ENCODE peak calls at places on chromosomes 6 and 20, in six cellular contexts. U, Q, M, Z, D and L are unnamed samples.

GRCh38 chr20:59806578-59806975 is 126.9 kb downstream of the SYCP2 start:
- DNase-seq in U (peak), Q (no peak), M (no peak), Z (no peak), D (peak), L (no peak)

GRCh38 chr6:20572940-20573339 is 38.7 kb downstream of the CDKAL1 start:
- DNase-seq in U (no peak), Q (no peak), M (no peak), Z (no peak), D (no peak), L (no peak)

GRCh38 chr6:55916188-55916587 is 40.8 kb upstream of the BMP5 start:
- DNase-seq in U (no peak), Q (no peak), M (no peak), Z (no peak), D (no peak), L (no peak)

GRCh38 chr20:49276895-49277785 is 717 bp downstream of the ZNFX1 start:
- DNase-seq in U (peak), Q (no peak), M (peak), Z (peak), D (no peak), L (peak)

GRCh38 chr6:144661101-144661806 is 376.1 kb downstream of the UTRN start:
- DNase-seq in U (no peak), Q (no peak), M (no peak), Z (no peak), D (no peak), L (no peak)

GRCh38 chr6:39137235-39137634 is 22.2 kb upstream of the SAYSD1 start:
- DNase-seq in U (peak), Q (no peak), M (peak), Z (peak), D (peak), L (peak)

GRCh38 chr6:141426400-141426980 is 706.2 kb upstream of the GJE1 start:
- DNase-seq in U (no peak), Q (no peak), M (no peak), Z (no peak), D (no peak), L (no peak)

GRCh38 chr20:25043499-25044260 is 14.3 kb downstream of the ACSS1 start:
- DNase-seq in U (no peak), Q (no peak), M (no peak), Z (no peak), D (no peak), L (no peak)

GRCh38 chr6:149335924-149336323 is 18.4 kb downstream of the TAB2 start:
- DNase-seq in U (no peak), Q (peak), M (no peak), Z (no peak), D (no peak), L (peak)

GRCh38 chr20:32319100-32319499 is 39.0 kb upstream of the ASXL1 start:
- DNase-seq in U (no peak), Q (no peak), M (no peak), Z (no peak), D (no peak), L (peak)

GRCh38 chr20:36213362-36213761 is 22.9 kb upstream of the AAR2 start:
- DNase-seq in U (no peak), Q (no peak), M (no peak), Z (no peak), D (no peak), L (no peak)

GRCh38 chr20:36207602-36208001 is 28.7 kb upstream of the AAR2 start:
- DNase-seq in U (no peak), Q (no peak), M (no peak), Z (no peak), D (no peak), L (no peak)

GRCh38 chr20:36208257-36208656 is 28.0 kb upstream of the AAR2 start:
- DNase-seq in U (no peak), Q (no peak), M (no peak), Z (no peak), D (no peak), L (no peak)

GRCh38 chr20:36209921-36210320 is 26.4 kb upstream of the AAR2 start:
- DNase-seq in U (no peak), Q (no peak), M (no peak), Z (no peak), D (no peak), L (no peak)

GRCh38 chr20:36210561-36210960 is 25.7 kb upstream of the AAR2 start:
- DNase-seq in U (no peak), Q (no peak), M (no peak), Z (no peak), D (no peak), L (no peak)
- TF ChIP-seq CTCF in U (no peak), Q (peak), M (no peak), Z (no peak), D (peak), L (no peak)

GRCh38 chr20:436476-436875 is 25.9 kb downstream of the TBC1D20 start:
- DNase-seq in U (no peak), Q (no peak), M (no peak), Z (no peak), D (no peak), L (no peak)

GRCh38 chr20:433300-433975 is 25.3 kb downstream of the RBCK1 start:
- DNase-seq in U (no peak), Q (no peak), M (peak), Z (no peak), D (no peak), L (peak)

GRCh38 chr20:434221-434620 is 26.1 kb downstream of the RBCK1 start:
- DNase-seq in U (no peak), Q (no peak), M (no peak), Z (no peak), D (peak), L (no peak)

GRCh38 chr20:434661-435419 is 26.7 kb downstream of the RBCK1 start:
- DNase-seq in U (no peak), Q (no peak), M (no peak), Z (no peak), D (peak), L (no peak)

GRCh38 chr20:435558-435957 is 26.8 kb downstream of the TBC1D20 start:
- DNase-seq in U (no peak), Q (no peak), M (no peak), Z (no peak), D (no peak), L (no peak)
- TF ChIP-seq CTCF in U (no peak), Q (no peak), M (no peak), Z (no peak), D (no peak), L (no peak)

DNA sequence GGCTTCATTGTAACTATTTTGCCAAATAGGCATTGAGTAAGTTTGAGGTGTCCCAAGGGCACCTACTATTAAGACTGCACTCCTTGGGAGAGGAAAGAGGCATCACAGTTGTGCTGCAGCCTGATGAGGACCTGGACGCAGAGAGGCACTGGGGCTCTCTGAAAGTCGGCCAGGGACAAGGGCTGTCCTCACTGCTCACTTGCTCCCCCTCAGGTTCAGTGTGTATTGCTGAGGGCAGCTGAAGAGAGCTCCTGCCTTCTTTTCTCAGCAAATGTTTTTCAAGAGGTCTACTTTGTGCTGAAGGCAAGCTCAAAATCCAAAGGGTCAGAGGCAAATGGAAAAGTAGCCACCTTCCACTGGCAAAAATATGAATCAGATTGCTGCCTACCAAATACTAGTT is 331.8 kb downstream of the RIMS1 start:
- DNase-seq in U (peak), Q (peak), M (no peak), Z (peak), D (peak), L (peak)
- TF ChIP-seq CTCF in U (no peak), Q (no peak), M (no peak), Z (peak), D (peak), L (no peak)

GRCh38 chr6:115891111-115891669 is 169.5 kb downstream of the FRK start:
- DNase-seq in U (no peak), Q (peak), M (no peak), Z (no peak), D (no peak), L (peak)

GRCh38 chr6:115887887-115888286 is 172.8 kb downstream of the FRK start:
- DNase-seq in U (no peak), Q (no peak), M (no peak), Z (no peak), D (no peak), L (no peak)

GRCh38 chr6:115894426-115894992 is 166.2 kb downstream of the FRK start:
- DNase-seq in U (no peak), Q (no peak), M (no peak), Z (no peak), D (no peak), L (no peak)

GRCh38 chr6:115890238-115890637 is 170.5 kb downstream of the FRK start:
- DNase-seq in U (no peak), Q (no peak), M (no peak), Z (no peak), D (no peak), L (no peak)

GRCh38 chr6:115891704-115892225 is 168.9 kb downstream of the FRK start:
- DNase-seq in U (no peak), Q (no peak), M (no peak), Z (no peak), D (no peak), L (no peak)
- TF ChIP-seq CTCF in U (no peak), Q (no peak), M (no peak), Z (no peak), D (no peak), L (no peak)

GRCh38 chr6:66861007-66861541 is 1154.0 kb upstream of the EYS start:
- DNase-seq in U (no peak), Q (no peak), M (no peak), Z (no peak), D (no peak), L (no peak)

GRCh38 chr6:66865771-66866170 is 1158.7 kb upstream of the EYS start:
- DNase-seq in U (no peak), Q (no peak), M (no peak), Z (no peak), D (no peak), L (no peak)

DNA sequence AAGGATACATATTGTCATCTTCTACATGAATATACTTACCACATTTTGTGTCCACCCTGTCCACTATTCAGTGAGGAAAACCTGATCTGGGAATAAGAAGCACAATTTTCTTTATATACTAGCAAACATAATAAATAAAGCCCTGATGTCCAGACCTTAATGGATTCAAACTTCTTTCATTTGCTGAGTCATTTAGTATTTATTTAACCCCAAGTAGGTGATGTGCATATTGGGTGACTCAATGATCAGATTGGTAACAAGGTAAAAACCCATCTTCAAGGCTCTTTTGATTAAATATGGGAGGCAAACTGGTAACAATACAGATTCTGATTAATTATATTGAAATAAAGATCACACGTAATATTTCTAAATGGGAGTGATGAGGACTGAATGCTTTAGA is 1159.8 kb upstream of the EYS start:
- DNase-seq in U (no peak), Q (no peak), M (no peak), Z (no peak), D (no peak), L (no peak)
- TF ChIP-seq CTCF in U (no peak), Q (no peak), M (no peak), Z (no peak), D (no peak), L (no peak)

GRCh38 chr20:46689082-46689753 is at the start of gene TP53RK:
- DNase-seq in U (peak), Q (peak), M (peak), Z (peak), D (peak), L (peak)
- TF ChIP-seq CTCF in U (peak), Q (no peak), M (peak), Z (no peak), D (peak), L (no peak)